ENCODE peak calls at places on chromosomes 12 and 14, in five cellular contexts. N is IMR-90, K is HCT116, J is thoracic aorta, O is adrenal gland. G is an unnamed sample.

GRCh38 chr14:104724407-104724980 is 465 bp downstream of the ADSS1 start:
- DNase-seq in N (no peak), K (no peak), J (peak; percentile 41), O (no peak), G (no peak)

GRCh38 chr14:77140343-77140936 is 1.2 kb downstream of the ZDHHC22 start:
- DNase-seq in N (no peak), K (no peak), J (no peak), O (no peak), G (no peak)

GRCh38 chr14:39303100-39303499 is 69.4 kb downstream of the MIA2 start:
- DNase-seq in N (no peak), K (no peak), J (no peak), O (no peak), G (no peak)

GRCh38 chr14:62213516-62213915 is 451.3 kb downstream of the SNAPC1 start:
- DNase-seq in N (peak; percentile 83), K (no peak), J (no peak), O (no peak), G (no peak)

GRCh38 chr12:85877459-85877858 is 3.4 kb downstream of the NTS start:
- DNase-seq in N (no peak), K (no peak), J (no peak), O (no peak), G (no peak)

GRCh38 chr14:28297559-28297958 is 469.0 kb upstream of the FOXG1 start:
- DNase-seq in N (no peak), K (no peak), J (no peak), O (no peak), G (no peak)

GRCh38 chr14:95993768-95994592 is 45.2 kb upstream of the C14orf132 start:
- DNase-seq in N (peak; percentile 53), K (peak; percentile 43), J (no peak), O (peak; percentile 42), G (no peak)

GRCh38 chr14:35814371-35815005 is 5.4 kb upstream of the RALGAPA1 start:
- DNase-seq in N (peak; percentile 40), K (peak; percentile 47), J (peak; percentile 11), O (peak; percentile 68), G (no peak)

GRCh38 chr12:32457251-32458025 is 58.1 kb downstream of the FGD4 start:
- DNase-seq in N (peak; percentile 53), K (no peak), J (no peak), O (no peak), G (no peak)

GRCh38 chr14:31449136-31449535 is 8.2 kb downstream of the DTD2 start:
- DNase-seq in N (no peak), K (no peak), J (no peak), O (no peak), G (no peak)

GRCh38 chr14:50985124-50985815 is 41.0 kb upstream of the PYGL start:
- DNase-seq in N (no peak), K (no peak), J (no peak), O (no peak), G (no peak)

GRCh38 chr12:47234576-47235141 is 154.9 kb upstream of the AMIGO2 start:
- DNase-seq in N (no peak), K (no peak), J (no peak), O (no peak), G (no peak)

GRCh38 chr14:39946796-39947195 is 514.6 kb upstream of the FBXO33 start:
- DNase-seq in N (no peak), K (no peak), J (no peak), O (no peak), G (no peak)

GRCh38 chr14:101379842-101380241 is 181.5 kb upstream of the DIO3 start:
- DNase-seq in N (no peak), K (no peak), J (no peak), O (no peak), G (no peak)

GRCh38 chr14:98899441-98899840 is 372.6 kb downstream of the BCL11B start:
- DNase-seq in N (no peak), K (no peak), J (no peak), O (no peak), G (no peak)

GRCh38 chr12:75779891-75780501 is 251.6 kb downstream of the PHLDA1 start:
- DNase-seq in N (no peak), K (no peak), J (no peak), O (no peak), G (no peak)

GRCh38 chr14:69652942-69653680 is 41.7 kb downstream of the SUSD6 start:
- DNase-seq in N (peak; percentile 47), K (no peak), J (no peak), O (no peak), G (no peak)

GRCh38 chr14:29913550-29913949 is 14.1 kb downstream of the PRKD1 start:
- DNase-seq in N (peak; percentile 26), K (no peak), J (no peak), O (no peak), G (no peak)

GRCh38 chr14:90520326-90520725 is 123.5 kb downstream of the CALM1 start:
- DNase-seq in N (no peak), K (no peak), J (no peak), O (no peak), G (no peak)

DNA sequence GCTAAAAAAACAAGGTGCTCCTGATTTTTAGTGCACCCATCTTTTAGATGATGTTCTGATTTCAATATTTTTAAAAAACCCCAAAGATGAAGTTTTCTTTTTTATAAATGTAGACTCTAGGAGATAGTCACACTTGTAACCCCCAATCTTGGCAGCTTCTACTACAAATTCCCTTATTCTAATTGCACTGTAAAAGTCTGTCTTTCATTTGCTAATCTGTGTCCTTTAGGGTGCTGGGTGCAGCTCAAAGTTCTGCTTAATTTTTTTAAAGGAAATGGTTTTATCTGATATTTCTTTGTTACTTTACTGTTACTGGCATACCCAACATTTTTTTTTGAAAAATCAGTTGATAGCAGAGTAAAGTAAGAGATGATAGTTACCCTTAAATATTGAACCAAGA is 172.0 kb downstream of the TRHDE start:
- DNase-seq in N (no peak), K (no peak), J (no peak), O (no peak), G (no peak)
- H3K4me3 ChIP-seq in N (no peak overlapping the region), K (no peak overlapping the region), J (no peak overlapping the region), O (no peak overlapping the region), G (no peak overlapping the region)

GRCh38 chr12:128570191-128571065 is 253.3 kb downstream of the SLC15A4 start:
- DNase-seq in N (no peak), K (no peak), J (no peak), O (no peak), G (no peak)
- TF ChIP-seq CTCF in N (no peak), K (no peak), J (no peak), O (no peak), G (no peak)

GRCh38 chr12:120674172-120674571 is 12.8 kb upstream of the MLEC start:
- DNase-seq in N (no peak), K (no peak), J (no peak), O (no peak), G (no peak)

GRCh38 chr12:120680165-120680738 is 6.7 kb upstream of the MLEC start:
- DNase-seq in N (no peak), K (no peak), J (no peak), O (no peak), G (no peak)

GRCh38 chr12:120678572-120678971 is 8.4 kb upstream of the MLEC start:
- DNase-seq in N (no peak), K (no peak), J (no peak), O (no peak), G (no peak)

GRCh38 chr12:120677765-120678473 is 9.0 kb upstream of the MLEC start:
- DNase-seq in N (no peak), K (no peak), J (no peak), O (peak; percentile 41), G (no peak)
- H3K27ac ChIP-seq in N (no peak overlapping the region), K (no peak overlapping the region), J (no peak overlapping the region), O (peak overlapping the region; percentile 64), G (peak overlapping the region; percentile 47)

DNA sequence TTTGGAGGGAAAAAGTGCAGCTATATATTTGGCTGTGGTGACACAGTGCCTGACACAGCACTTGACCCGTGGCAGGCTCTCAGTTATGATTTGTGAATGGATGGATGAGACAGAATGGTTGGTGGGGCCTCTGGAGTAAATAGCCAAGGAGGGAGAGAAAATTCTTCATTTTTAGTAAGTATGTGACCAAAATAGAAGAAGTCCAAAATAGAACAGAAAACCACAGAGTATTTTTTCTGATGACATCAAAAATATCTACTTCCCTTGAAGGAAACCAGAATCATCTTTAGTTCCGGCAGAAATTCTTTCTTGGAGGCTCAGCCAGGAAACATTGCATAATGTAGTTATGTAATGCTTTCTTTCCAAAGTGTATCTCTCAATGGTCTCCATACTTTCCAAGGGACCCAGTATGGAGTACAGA is 81.9 kb upstream of the WSCD2 start:
- DNase-seq in N (no peak), K (no peak), J (no peak), O (no peak), G (no peak)
- H3K4me3 ChIP-seq in N (no peak overlapping the region), K (no peak overlapping the region), J (peak overlapping the region; percentile 59), O (no peak overlapping the region), G (no peak overlapping the region)

DNA sequence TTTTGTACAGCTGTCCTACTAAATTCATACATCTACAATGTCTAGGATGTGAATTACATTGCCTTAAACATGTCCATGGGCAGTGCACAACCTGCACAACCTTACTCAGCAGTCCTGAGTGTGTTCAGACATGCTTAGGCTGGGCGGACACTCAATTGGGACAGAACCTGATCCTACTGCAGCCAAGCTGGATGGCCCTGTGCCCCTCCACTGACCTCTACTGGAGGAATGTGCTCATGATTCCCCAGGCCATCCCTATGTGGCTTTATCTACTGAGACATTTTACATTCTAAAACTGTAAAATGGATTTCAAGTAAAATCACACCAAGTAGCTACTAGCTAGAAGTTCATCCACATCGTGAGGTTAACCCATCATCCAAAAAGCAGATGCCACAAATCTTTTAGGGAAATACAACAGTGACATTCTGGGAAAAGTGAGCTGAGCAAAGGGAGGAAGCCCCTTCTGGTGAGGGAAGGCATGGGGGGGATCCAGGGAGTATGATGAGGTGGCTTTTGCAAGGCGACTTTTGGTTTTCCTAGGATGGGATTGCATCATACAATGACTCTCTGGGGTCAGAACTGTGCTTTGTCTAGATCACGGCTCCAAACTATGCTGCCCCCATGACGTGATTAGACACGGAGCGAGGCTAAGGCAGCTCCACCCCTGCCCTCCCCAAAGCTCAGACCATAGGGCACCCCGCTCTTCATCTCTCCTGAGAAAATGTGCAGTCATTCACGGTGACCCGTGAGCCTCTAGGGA is 911.7 kb upstream of the TMEM132C start:
- DNase-seq in N (no peak), K (no peak), J (no peak), O (no peak), G (peak; percentile 57)
- TF ChIP-seq CTCF in N (no peak), K (peak; percentile 58), J (no peak), O (peak; percentile 29), G (peak; percentile 20)

DNA sequence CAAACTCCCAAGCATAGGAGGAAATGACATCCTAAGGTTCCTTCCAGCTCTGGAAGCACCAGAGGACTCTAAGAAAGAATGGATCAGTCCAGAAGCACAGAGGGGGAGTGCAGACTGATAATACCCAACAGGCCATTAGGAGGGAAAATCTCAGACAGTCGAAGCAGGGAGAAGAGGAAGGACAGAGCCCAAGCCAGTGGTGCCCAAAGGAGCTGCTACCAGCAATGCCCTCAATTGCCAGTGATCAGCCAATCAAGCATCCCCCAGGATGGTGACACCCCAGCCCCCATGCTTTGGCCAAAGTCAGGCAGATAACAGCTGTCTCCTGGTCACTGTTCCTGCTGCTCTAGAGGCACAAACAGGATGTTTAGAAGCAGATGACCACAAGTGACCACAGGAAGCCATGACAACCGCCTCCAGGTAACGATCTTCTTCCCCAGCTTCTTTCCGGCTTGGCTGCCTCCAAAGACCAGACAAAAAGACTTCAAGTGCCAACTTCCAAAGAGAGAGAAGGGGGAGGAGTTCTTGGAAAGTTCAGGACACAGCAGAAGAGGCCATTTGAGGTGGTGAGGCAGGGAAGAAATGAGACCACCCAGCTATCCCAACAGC is 16.2 kb downstream of the PXN start:
- DNase-seq in N (no peak), K (no peak), J (no peak), O (no peak), G (no peak)
- H3K27ac ChIP-seq in N (peak overlapping the region; percentile 45), K (peak overlapping the region; percentile 72), J (peak overlapping the region; percentile 54), O (peak overlapping the region; percentile 44), G (peak overlapping the region; percentile 90)

GRCh38 chr12:94725375-94726168 is 75.2 kb upstream of the TMCC3 start:
- DNase-seq in N (peak; percentile 26), K (peak; percentile 38), J (no peak), O (no peak), G (peak; percentile 45)
- H3K4me3 ChIP-seq in N (no peak overlapping the region), K (no peak overlapping the region), J (no peak overlapping the region), O (no peak overlapping the region), G (no peak overlapping the region)